ENCODE peak calls at places on chromosomes 12 and 14, in eight cellular contexts. One of them, this sample, is unnamed.

GRCh38 chr14:100524233-100524932 is 62.8 kb downstream of the BEGAIN start:
- DNase-seq in cardiac muscle cell: no peak
- DNase-seq in cardiac fibroblast: no peak
- DNase-seq in transverse colon: no peak
- DNase-seq in right cardiac atrium: peak; percentile 16
- DNase-seq in WERI-Rb-1: peak; percentile 2
- DNase-seq in psoas muscle: no peak
- DNase-seq in esophagus squamous epithelium: no peak
- DNase-seq in this sample: no peak

GRCh38 chr12:96365604-96366230 is 34.5 kb downstream of the CDK17 start:
- DNase-seq in cardiac muscle cell: peak; percentile 59
- DNase-seq in cardiac fibroblast: peak; percentile 56
- DNase-seq in transverse colon: no peak
- DNase-seq in right cardiac atrium: peak; percentile 11
- DNase-seq in WERI-Rb-1: no peak
- DNase-seq in psoas muscle: no peak
- DNase-seq in esophagus squamous epithelium: no peak
- DNase-seq in this sample: no peak

GRCh38 chr12:116222358-116222757 is 55.1 kb downstream of the MED13L start:
- DNase-seq in cardiac muscle cell: peak; percentile 95
- DNase-seq in cardiac fibroblast: peak; percentile 95
- DNase-seq in transverse colon: peak; percentile 42
- DNase-seq in right cardiac atrium: peak; percentile 53
- DNase-seq in WERI-Rb-1: no peak
- DNase-seq in psoas muscle: no peak
- DNase-seq in esophagus squamous epithelium: no peak
- DNase-seq in this sample: peak; percentile 83

GRCh38 chr12:41277019-41277770 is 89.1 kb downstream of the PDZRN4 start:
- DNase-seq in cardiac muscle cell: peak; percentile 69
- DNase-seq in cardiac fibroblast: peak; percentile 66
- DNase-seq in transverse colon: no peak
- DNase-seq in right cardiac atrium: no peak
- DNase-seq in WERI-Rb-1: peak; percentile 78
- DNase-seq in psoas muscle: no peak
- DNase-seq in esophagus squamous epithelium: no peak
- DNase-seq in this sample: peak; percentile 14

GRCh38 chr12:118061876-118062791 is 1.2 kb upstream of the WSB2 start:
- DNase-seq in cardiac muscle cell: peak; percentile 66
- DNase-seq in cardiac fibroblast: peak; percentile 56
- DNase-seq in transverse colon: peak; percentile 55
- DNase-seq in right cardiac atrium: peak; percentile 71
- DNase-seq in WERI-Rb-1: peak; percentile 45
- DNase-seq in psoas muscle: no peak
- DNase-seq in esophagus squamous epithelium: no peak
- DNase-seq in this sample: no peak

GRCh38 chr12:53659609-53660008 is 16.3 kb downstream of the ATP5MC2 start:
- DNase-seq in cardiac muscle cell: peak; percentile 64
- DNase-seq in cardiac fibroblast: peak; percentile 81
- DNase-seq in transverse colon: no peak
- DNase-seq in right cardiac atrium: no peak
- DNase-seq in WERI-Rb-1: no peak
- DNase-seq in psoas muscle: no peak
- DNase-seq in esophagus squamous epithelium: no peak
- DNase-seq in this sample: no peak

GRCh38 chr12:53097564-53098353 is at the start of gene IGFBP6:
- DNase-seq in cardiac muscle cell: peak; percentile 44
- DNase-seq in cardiac fibroblast: peak; percentile 40
- DNase-seq in transverse colon: peak; percentile 66
- DNase-seq in right cardiac atrium: peak; percentile 93
- DNase-seq in WERI-Rb-1: peak; percentile 54
- DNase-seq in psoas muscle: peak; percentile 71
- DNase-seq in esophagus squamous epithelium: no peak
- DNase-seq in this sample: no peak

GRCh38 chr14:93926873-93927571 is at the start of gene FAM181A:
- DNase-seq in cardiac muscle cell: no peak
- DNase-seq in cardiac fibroblast: no peak
- DNase-seq in transverse colon: no peak
- DNase-seq in right cardiac atrium: no peak
- DNase-seq in WERI-Rb-1: no peak
- DNase-seq in psoas muscle: no peak
- DNase-seq in esophagus squamous epithelium: no peak
- DNase-seq in this sample: no peak

GRCh38 chr14:77979666-77980351 is 179.9 kb downstream of the ADCK1 start:
- DNase-seq in cardiac muscle cell: no peak
- DNase-seq in cardiac fibroblast: no peak
- DNase-seq in transverse colon: no peak
- DNase-seq in right cardiac atrium: no peak
- DNase-seq in WERI-Rb-1: peak; percentile 52
- DNase-seq in psoas muscle: no peak
- DNase-seq in esophagus squamous epithelium: no peak
- DNase-seq in this sample: no peak

GRCh38 chr12:1162083-1162760 is 171.2 kb downstream of the ERC1 start:
- DNase-seq in cardiac muscle cell: no peak
- DNase-seq in cardiac fibroblast: no peak
- DNase-seq in transverse colon: no peak
- DNase-seq in right cardiac atrium: no peak
- DNase-seq in WERI-Rb-1: peak; percentile 31
- DNase-seq in psoas muscle: no peak
- DNase-seq in esophagus squamous epithelium: no peak
- DNase-seq in this sample: no peak

GRCh38 chr14:68219407-68219806 is 399.8 kb downstream of the RAD51B start:
- DNase-seq in cardiac muscle cell: no peak
- DNase-seq in cardiac fibroblast: no peak
- DNase-seq in transverse colon: no peak
- DNase-seq in right cardiac atrium: no peak
- DNase-seq in WERI-Rb-1: no peak
- DNase-seq in psoas muscle: no peak
- DNase-seq in esophagus squamous epithelium: no peak
- DNase-seq in this sample: no peak

GRCh38 chr12:120412421-120412820 is 25.5 kb upstream of the COX6A1 start:
- DNase-seq in cardiac muscle cell: peak; percentile 10
- DNase-seq in cardiac fibroblast: no peak
- DNase-seq in transverse colon: no peak
- DNase-seq in right cardiac atrium: no peak
- DNase-seq in WERI-Rb-1: no peak
- DNase-seq in psoas muscle: no peak
- DNase-seq in esophagus squamous epithelium: no peak
- DNase-seq in this sample: no peak

GRCh38 chr12:95815635-95816212 is 25.2 kb upstream of the NTN4 start:
- DNase-seq in cardiac muscle cell: peak; percentile 55
- DNase-seq in cardiac fibroblast: peak; percentile 63
- DNase-seq in transverse colon: no peak
- DNase-seq in right cardiac atrium: no peak
- DNase-seq in WERI-Rb-1: no peak
- DNase-seq in psoas muscle: no peak
- DNase-seq in esophagus squamous epithelium: no peak
- DNase-seq in this sample: no peak

GRCh38 chr14:34018564-34019244 is 67.8 kb upstream of the EGLN3 start:
- DNase-seq in cardiac muscle cell: peak; percentile 71
- DNase-seq in cardiac fibroblast: peak; percentile 58
- DNase-seq in transverse colon: no peak
- DNase-seq in right cardiac atrium: peak; percentile 80
- DNase-seq in WERI-Rb-1: no peak
- DNase-seq in psoas muscle: peak; percentile 48
- DNase-seq in esophagus squamous epithelium: no peak
- DNase-seq in this sample: no peak

GRCh38 chr14:69234106-69234505 is 25.9 kb upstream of the GALNT16 start:
- DNase-seq in cardiac muscle cell: no peak
- DNase-seq in cardiac fibroblast: no peak
- DNase-seq in transverse colon: no peak
- DNase-seq in right cardiac atrium: no peak
- DNase-seq in WERI-Rb-1: no peak
- DNase-seq in psoas muscle: no peak
- DNase-seq in esophagus squamous epithelium: no peak
- DNase-seq in this sample: no peak
- H3K4me3 ChIP-seq in cardiac muscle cell: no peak overlapping the region
- H3K4me3 ChIP-seq in cardiac fibroblast: no peak overlapping the region
- H3K4me3 ChIP-seq in transverse colon: no peak overlapping the region
- H3K4me3 ChIP-seq in right cardiac atrium: no peak overlapping the region
- H3K4me3 ChIP-seq in WERI-Rb-1: no peak overlapping the region
- H3K4me3 ChIP-seq in psoas muscle: no peak overlapping the region
- H3K4me3 ChIP-seq in esophagus squamous epithelium: no peak overlapping the region
- H3K4me3 ChIP-seq in this sample: no peak overlapping the region

GRCh38 chr12:65731771-65732170 is 92.5 kb upstream of the HMGA2 start:
- DNase-seq in cardiac muscle cell: no peak
- DNase-seq in cardiac fibroblast: no peak
- DNase-seq in transverse colon: no peak
- DNase-seq in right cardiac atrium: no peak
- DNase-seq in WERI-Rb-1: no peak
- DNase-seq in psoas muscle: no peak
- DNase-seq in esophagus squamous epithelium: no peak
- DNase-seq in this sample: no peak

GRCh38 chr12:65734226-65734625 is 90.1 kb upstream of the HMGA2 start:
- DNase-seq in cardiac muscle cell: no peak
- DNase-seq in cardiac fibroblast: no peak
- DNase-seq in transverse colon: no peak
- DNase-seq in right cardiac atrium: no peak
- DNase-seq in WERI-Rb-1: no peak
- DNase-seq in psoas muscle: no peak
- DNase-seq in esophagus squamous epithelium: no peak
- DNase-seq in this sample: no peak

GRCh38 chr12:65728913-65729793 is 95.1 kb upstream of the HMGA2 start:
- DNase-seq in cardiac muscle cell: peak; percentile 18
- DNase-seq in cardiac fibroblast: peak; percentile 16
- DNase-seq in transverse colon: peak; percentile 8
- DNase-seq in right cardiac atrium: peak; percentile 34
- DNase-seq in WERI-Rb-1: no peak
- DNase-seq in psoas muscle: no peak
- DNase-seq in esophagus squamous epithelium: no peak
- DNase-seq in this sample: no peak

GRCh38 chr12:65725376-65725775 is 98.9 kb upstream of the HMGA2 start:
- DNase-seq in cardiac muscle cell: no peak
- DNase-seq in cardiac fibroblast: no peak
- DNase-seq in transverse colon: no peak
- DNase-seq in right cardiac atrium: no peak
- DNase-seq in WERI-Rb-1: no peak
- DNase-seq in psoas muscle: no peak
- DNase-seq in esophagus squamous epithelium: no peak
- DNase-seq in this sample: no peak

DNA sequence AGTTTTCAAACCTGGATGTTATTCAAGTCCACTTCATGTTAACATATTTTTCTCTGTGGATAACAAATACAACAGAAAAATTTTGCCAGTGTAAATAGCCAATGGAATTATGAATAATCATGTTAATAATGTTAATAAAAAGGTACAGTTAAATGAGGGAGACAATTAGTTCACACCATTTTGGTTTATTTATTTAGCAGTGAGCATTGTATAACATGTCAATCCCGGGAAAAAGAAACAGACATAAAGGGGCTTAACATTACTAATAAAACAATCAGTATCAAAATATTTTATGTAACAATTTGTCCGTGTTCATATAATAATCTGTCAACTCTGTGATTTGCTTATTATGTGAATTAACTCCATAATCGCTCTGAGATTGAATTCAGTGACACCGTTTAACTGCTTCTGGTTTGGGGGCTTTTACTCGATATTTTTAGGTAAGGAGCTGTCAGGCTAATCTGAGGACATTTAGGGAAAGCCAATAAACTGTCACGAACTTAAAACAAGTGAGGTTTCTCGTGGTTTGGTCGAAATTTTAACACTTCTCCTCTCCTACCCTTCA is 95.9 kb upstream of the HMGA2 start:
- DNase-seq in cardiac muscle cell: no peak
- DNase-seq in cardiac fibroblast: no peak
- DNase-seq in transverse colon: no peak
- DNase-seq in right cardiac atrium: no peak
- DNase-seq in WERI-Rb-1: no peak
- DNase-seq in psoas muscle: no peak
- DNase-seq in esophagus squamous epithelium: no peak
- DNase-seq in this sample: no peak
- H3K4me3 ChIP-seq in cardiac muscle cell: peak overlapping the region; percentile 36
- H3K4me3 ChIP-seq in cardiac fibroblast: peak overlapping the region; percentile 51
- H3K4me3 ChIP-seq in transverse colon: no peak overlapping the region
- H3K4me3 ChIP-seq in right cardiac atrium: no peak overlapping the region
- H3K4me3 ChIP-seq in WERI-Rb-1: no peak overlapping the region
- H3K4me3 ChIP-seq in psoas muscle: no peak overlapping the region
- H3K4me3 ChIP-seq in esophagus squamous epithelium: no peak overlapping the region
- H3K4me3 ChIP-seq in this sample: peak overlapping the region; percentile 66

GRCh38 chr12:14957769-14958168 is 3.6 kb downstream of the ARHGDIB start:
- DNase-seq in cardiac muscle cell: no peak
- DNase-seq in cardiac fibroblast: no peak
- DNase-seq in transverse colon: peak; percentile 11
- DNase-seq in right cardiac atrium: no peak
- DNase-seq in WERI-Rb-1: no peak
- DNase-seq in psoas muscle: no peak
- DNase-seq in esophagus squamous epithelium: no peak
- DNase-seq in this sample: no peak
- H3K4me3 ChIP-seq in cardiac muscle cell: no peak overlapping the region
- H3K4me3 ChIP-seq in cardiac fibroblast: no peak overlapping the region
- H3K4me3 ChIP-seq in transverse colon: no peak overlapping the region
- H3K4me3 ChIP-seq in right cardiac atrium: no peak overlapping the region
- H3K4me3 ChIP-seq in WERI-Rb-1: no peak overlapping the region
- H3K4me3 ChIP-seq in psoas muscle: peak overlapping the region; percentile 63
- H3K4me3 ChIP-seq in esophagus squamous epithelium: peak overlapping the region; percentile 8
- H3K4me3 ChIP-seq in this sample: no peak overlapping the region

GRCh38 chr12:3945671-3946070 is 72.5 kb upstream of the PARP11 start:
- DNase-seq in cardiac muscle cell: no peak
- DNase-seq in cardiac fibroblast: no peak
- DNase-seq in transverse colon: no peak
- DNase-seq in right cardiac atrium: no peak
- DNase-seq in WERI-Rb-1: no peak
- DNase-seq in psoas muscle: no peak
- DNase-seq in esophagus squamous epithelium: no peak
- DNase-seq in this sample: no peak
- H3K4me3 ChIP-seq in cardiac muscle cell: no peak overlapping the region
- H3K4me3 ChIP-seq in cardiac fibroblast: no peak overlapping the region
- H3K4me3 ChIP-seq in transverse colon: no peak overlapping the region
- H3K4me3 ChIP-seq in right cardiac atrium: no peak overlapping the region
- H3K4me3 ChIP-seq in WERI-Rb-1: no peak overlapping the region
- H3K4me3 ChIP-seq in psoas muscle: no peak overlapping the region
- H3K4me3 ChIP-seq in esophagus squamous epithelium: no peak overlapping the region
- H3K4me3 ChIP-seq in this sample: no peak overlapping the region

GRCh38 chr12:92141585-92142244 is 3.9 kb downstream of the BTG1 start:
- DNase-seq in cardiac muscle cell: no peak
- DNase-seq in cardiac fibroblast: no peak
- DNase-seq in transverse colon: no peak
- DNase-seq in right cardiac atrium: no peak
- DNase-seq in WERI-Rb-1: no peak
- DNase-seq in psoas muscle: no peak
- DNase-seq in esophagus squamous epithelium: no peak
- DNase-seq in this sample: no peak
- H3K4me3 ChIP-seq in cardiac muscle cell: peak overlapping the region; percentile 99
- H3K4me3 ChIP-seq in cardiac fibroblast: peak overlapping the region; percentile 94
- H3K4me3 ChIP-seq in transverse colon: peak overlapping the region; percentile 97
- H3K4me3 ChIP-seq in right cardiac atrium: peak overlapping the region; percentile 92
- H3K4me3 ChIP-seq in WERI-Rb-1: peak overlapping the region; percentile 93
- H3K4me3 ChIP-seq in psoas muscle: peak overlapping the region; percentile 86
- H3K4me3 ChIP-seq in esophagus squamous epithelium: peak overlapping the region; percentile 83
- H3K4me3 ChIP-seq in this sample: peak overlapping the region; percentile 90

GRCh38 chr14:97138801-97139200 is 341.6 kb downstream of the VRK1 start:
- DNase-seq in cardiac muscle cell: no peak
- DNase-seq in cardiac fibroblast: no peak
- DNase-seq in transverse colon: no peak
- DNase-seq in right cardiac atrium: no peak
- DNase-seq in WERI-Rb-1: peak; percentile 66
- DNase-seq in psoas muscle: no peak
- DNase-seq in esophagus squamous epithelium: no peak
- DNase-seq in this sample: no peak
- H3K4me3 ChIP-seq in cardiac muscle cell: no peak overlapping the region
- H3K4me3 ChIP-seq in cardiac fibroblast: no peak overlapping the region
- H3K4me3 ChIP-seq in transverse colon: no peak overlapping the region
- H3K4me3 ChIP-seq in right cardiac atrium: no peak overlapping the region
- H3K4me3 ChIP-seq in WERI-Rb-1: no peak overlapping the region
- H3K4me3 ChIP-seq in psoas muscle: no peak overlapping the region
- H3K4me3 ChIP-seq in esophagus squamous epithelium: no peak overlapping the region
- H3K4me3 ChIP-seq in this sample: no peak overlapping the region

GRCh38 chr14:62445570-62445969 is 599.7 kb downstream of the KCNH5 start:
- DNase-seq in cardiac muscle cell: no peak
- DNase-seq in cardiac fibroblast: no peak
- DNase-seq in transverse colon: no peak
- DNase-seq in right cardiac atrium: no peak
- DNase-seq in WERI-Rb-1: no peak
- DNase-seq in psoas muscle: no peak
- DNase-seq in esophagus squamous epithelium: no peak
- DNase-seq in this sample: no peak
- H3K4me3 ChIP-seq in cardiac muscle cell: no peak overlapping the region
- H3K4me3 ChIP-seq in cardiac fibroblast: no peak overlapping the region
- H3K4me3 ChIP-seq in transverse colon: no peak overlapping the region
- H3K4me3 ChIP-seq in right cardiac atrium: no peak overlapping the region
- H3K4me3 ChIP-seq in WERI-Rb-1: no peak overlapping the region
- H3K4me3 ChIP-seq in psoas muscle: no peak overlapping the region
- H3K4me3 ChIP-seq in esophagus squamous epithelium: no peak overlapping the region
- H3K4me3 ChIP-seq in this sample: no peak overlapping the region

This sample was measured in skeletal muscle cell.